ENCODE peak calls at places on chromosomes 12 and 14, in five cellular contexts. One of them, this sample, is unnamed.

GRCh38 chr14:37566811-37567371 is 28.2 kb downstream of the FOXA1 start:
- DNase-seq in renal cortical epithelial cell: no peak
- DNase-seq in left colon: no peak
- DNase-seq in myocyte: no peak
- DNase-seq in dorsolateral prefrontal cortex: no peak
- DNase-seq in this sample: no peak

GRCh38 chr14:69615471-69616407 is 4.3 kb downstream of the SUSD6 start:
- DNase-seq in renal cortical epithelial cell: peak
- DNase-seq in left colon: peak
- DNase-seq in myocyte: peak
- DNase-seq in dorsolateral prefrontal cortex: no peak
- DNase-seq in this sample: peak

GRCh38 chr14:42884100-42884499 is 1277.4 kb downstream of the LRFN5 start:
- DNase-seq in renal cortical epithelial cell: peak
- DNase-seq in left colon: no peak
- DNase-seq in myocyte: no peak
- DNase-seq in dorsolateral prefrontal cortex: no peak
- DNase-seq in this sample: no peak

GRCh38 chr12:122473543-122474323 is 27.0 kb downstream of the ZCCHC8 start:
- DNase-seq in renal cortical epithelial cell: no peak
- DNase-seq in left colon: no peak
- DNase-seq in myocyte: peak
- DNase-seq in dorsolateral prefrontal cortex: no peak
- DNase-seq in this sample: peak

GRCh38 chr14:79947440-79947839 is 263.9 kb downstream of the DIO2 start:
- DNase-seq in renal cortical epithelial cell: no peak
- DNase-seq in left colon: no peak
- DNase-seq in myocyte: no peak
- DNase-seq in dorsolateral prefrontal cortex: no peak
- DNase-seq in this sample: no peak

GRCh38 chr12:16330554-16330953 is 16.9 kb upstream of the MGST1 start:
- DNase-seq in renal cortical epithelial cell: no peak
- DNase-seq in left colon: no peak
- DNase-seq in myocyte: no peak
- DNase-seq in dorsolateral prefrontal cortex: no peak
- DNase-seq in this sample: no peak

GRCh38 chr12:107610030-107610859 is 75.4 kb upstream of the PWP1 start:
- DNase-seq in renal cortical epithelial cell: peak
- DNase-seq in left colon: peak
- DNase-seq in myocyte: peak
- DNase-seq in dorsolateral prefrontal cortex: peak
- DNase-seq in this sample: peak

GRCh38 chr14:21267886-21268611 is 1.2 kb downstream of the HNRNPC start:
- DNase-seq in renal cortical epithelial cell: peak
- DNase-seq in left colon: no peak
- DNase-seq in myocyte: no peak
- DNase-seq in dorsolateral prefrontal cortex: no peak
- DNase-seq in this sample: no peak

This sample was measured in caudate nucleus.